ENCODE peak calls at places on chromosomes 12 and 14, in eight cellular contexts. X is IMR-90, Z is kidney, Q is GM23338, E is cardiac muscle cell, P is fibroblast of lung, F is A549, I is heart right ventricle. M is an unnamed sample.

GRCh38 chr14:31261859-31262739 is 54.5 kb upstream of the HECTD1 start:
- DNase-seq in X (peak), Z (no peak), Q (no peak), E (peak), P (peak), F (no peak), I (no peak), M (no peak)

GRCh38 chr14:74368026-74368425 is 19.8 kb downstream of the VRTN start:
- DNase-seq in X (no peak), Z (no peak), Q (no peak), E (no peak), P (no peak), F (no peak), I (no peak), M (no peak)

GRCh38 chr12:49413010-49413409 is 45.7 kb downstream of the SPATS2 start:
- DNase-seq in X (peak), Z (no peak), Q (no peak), E (peak), P (no peak), F (no peak), I (no peak), M (no peak)

GRCh38 chr12:97169922-97170321 is 262.9 kb downstream of the NEDD1 start:
- DNase-seq in X (no peak), Z (no peak), Q (no peak), E (no peak), P (no peak), F (no peak), I (no peak), M (no peak)

GRCh38 chr12:45259732-45260480 is 44.0 kb downstream of the ANO6 start:
- DNase-seq in X (peak), Z (no peak), Q (no peak), E (peak), P (peak), F (no peak), I (no peak), M (no peak)

GRCh38 chr14:90983560-90983959 is 76.9 kb downstream of the RPS6KA5 start:
- DNase-seq in X (no peak), Z (no peak), Q (no peak), E (no peak), P (no peak), F (no peak), I (no peak), M (no peak)

GRCh38 chr14:32998433-32998832 is 59.8 kb downstream of the NPAS3 start:
- DNase-seq in X (peak), Z (no peak), Q (peak), E (peak), P (peak), F (no peak), I (no peak), M (peak)

GRCh38 chr14:77085538-77085937 is 12.5 kb upstream of the CIPC start:
- DNase-seq in X (no peak), Z (no peak), Q (peak), E (no peak), P (no peak), F (no peak), I (no peak), M (no peak)

GRCh38 chr12:113109872-113110623 is 25.5 kb downstream of the RASAL1 start:
- DNase-seq in X (no peak), Z (peak), Q (no peak), E (no peak), P (no peak), F (no peak), I (no peak), M (no peak)

GRCh38 chr12:113112043-113112899 is 23.3 kb downstream of the RASAL1 start:
- DNase-seq in X (no peak), Z (peak), Q (no peak), E (peak), P (no peak), F (no peak), I (no peak), M (no peak)

GRCh38 chr12:113108308-113108707 is 27.3 kb downstream of the RASAL1 start:
- DNase-seq in X (no peak), Z (no peak), Q (no peak), E (no peak), P (no peak), F (no peak), I (no peak), M (no peak)

GRCh38 chr12:113111247-113111646 is 24.3 kb downstream of the RASAL1 start:
- DNase-seq in X (no peak), Z (no peak), Q (no peak), E (no peak), P (no peak), F (no peak), I (no peak), M (no peak)

GRCh38 chr12:113109360-113109759 is 26.2 kb downstream of the RASAL1 start:
- DNase-seq in X (no peak), Z (peak), Q (no peak), E (no peak), P (no peak), F (no peak), I (no peak), M (no peak)
- H3K27ac ChIP-seq in X (no peak), Z (no peak), Q (no peak), E (no peak), P (no peak), F (no peak), I (no peak), M (no peak)

GRCh38 chr14:86646688-86647687 is 1117.0 kb downstream of the FLRT2 start:
- DNase-seq in X (peak), Z (no peak), Q (peak), E (peak), P (peak), F (no peak), I (no peak), M (no peak)
- TF ChIP-seq CTCF in X (no peak), Z (no peak), Q (peak), E (no peak), P (peak), F (no peak), I (no peak), M (peak)

GRCh38 chr14:99790201-99790977 is 2.8 kb upstream of the EML1 start:
- DNase-seq in X (no peak), Z (no peak), Q (no peak), E (no peak), P (no peak), F (no peak), I (no peak), M (no peak)
- H3K27ac ChIP-seq in X (no peak), Z (no peak), Q (no peak), E (no peak), P (no peak), F (no peak), I (no peak), M (no peak)

GRCh38 chr14:55942826-55943225 is 175.4 kb upstream of the PELI2 start:
- DNase-seq in X (no peak), Z (no peak), Q (peak), E (no peak), P (no peak), F (no peak), I (no peak), M (no peak)
- TF ChIP-seq CTCF in X (no peak), Z (no peak), Q (no peak), E (no peak), P (no peak), F (no peak), I (no peak), M (no peak)

GRCh38 chr12:110543965-110544364 is 39.2 kb downstream of the PPTC7 start:
- DNase-seq in X (no peak), Z (no peak), Q (no peak), E (no peak), P (no peak), F (no peak), I (no peak), M (no peak)
- H3K27ac ChIP-seq in X (peak), Z (peak), Q (no peak), E (peak), P (no peak), F (peak), I (peak), M (no peak)

GRCh38 chr14:41380017-41380416 is 226.7 kb upstream of the LRFN5 start:
- DNase-seq in X (no peak), Z (no peak), Q (no peak), E (no peak), P (no peak), F (no peak), I (no peak), M (no peak)
- TF ChIP-seq CTCF in X (no peak), Z (no peak), Q (no peak), E (no peak), P (no peak), F (no peak), I (no peak), M (no peak)

GRCh38 chr12:126202138-126202537 is 1136.9 kb downstream of the AACS start:
- DNase-seq in X (no peak), Z (no peak), Q (no peak), E (no peak), P (no peak), F (no peak), I (no peak), M (no peak)

GRCh38 chr12:126196263-126196662 is 1131.0 kb downstream of the AACS start:
- DNase-seq in X (no peak), Z (no peak), Q (no peak), E (no peak), P (no peak), F (no peak), I (no peak), M (no peak)

GRCh38 chr12:126204326-126204725 is 1139.1 kb downstream of the AACS start:
- DNase-seq in X (no peak), Z (no peak), Q (no peak), E (no peak), P (no peak), F (no peak), I (no peak), M (no peak)

GRCh38 chr12:126198516-126198915 is 1133.3 kb downstream of the AACS start:
- DNase-seq in X (no peak), Z (no peak), Q (no peak), E (no peak), P (no peak), F (no peak), I (no peak), M (no peak)

GRCh38 chr12:126198966-126199692 is 1133.9 kb downstream of the AACS start:
- DNase-seq in X (no peak), Z (no peak), Q (no peak), E (no peak), P (peak), F (no peak), I (no peak), M (no peak)
- H3K27ac ChIP-seq in X (no peak), Z (no peak), Q (no peak), E (no peak), P (no peak), F (no peak), I (no peak), M (no peak)

GRCh38 chr12:13186292-13186691 is 10.2 kb upstream of the EMP1 start:
- DNase-seq in X (no peak), Z (no peak), Q (no peak), E (no peak), P (no peak), F (no peak), I (no peak), M (no peak)

GRCh38 chr12:13182881-13183280 is 13.6 kb upstream of the EMP1 start:
- DNase-seq in X (no peak), Z (no peak), Q (no peak), E (no peak), P (no peak), F (no peak), I (no peak), M (no peak)

GRCh38 chr12:13187399-13187798 is 9.1 kb upstream of the EMP1 start:
- DNase-seq in X (peak), Z (no peak), Q (no peak), E (no peak), P (peak), F (peak), I (no peak), M (no peak)

GRCh38 chr12:13181375-13182070 is 15.0 kb upstream of the EMP1 start:
- DNase-seq in X (no peak), Z (no peak), Q (no peak), E (no peak), P (no peak), F (no peak), I (no peak), M (no peak)

DNA sequence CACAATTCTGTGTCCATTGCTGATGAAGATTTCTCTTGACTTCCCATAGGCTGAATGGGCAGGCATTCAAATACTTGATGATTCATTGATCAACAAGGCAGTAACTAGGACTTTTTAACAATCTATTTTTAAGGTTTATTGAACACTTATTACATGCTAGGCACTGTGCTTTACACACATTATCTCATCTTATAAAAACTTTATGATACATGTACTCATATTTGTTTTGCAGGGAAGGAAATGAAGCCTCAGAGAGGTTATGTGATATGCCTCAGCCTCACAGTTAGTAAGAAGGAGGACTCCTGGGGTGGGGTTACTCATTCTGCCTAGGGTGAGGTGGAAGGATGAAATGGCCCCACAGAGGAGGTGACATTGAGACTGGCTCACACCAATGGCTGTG is 12.9 kb upstream of the EMP1 start:
- DNase-seq in X (peak), Z (no peak), Q (no peak), E (no peak), P (no peak), F (no peak), I (no peak), M (no peak)
- TF ChIP-seq CTCF in X (no peak), Z (no peak), Q (no peak), E (no peak), P (no peak), F (no peak), I (no peak), M (no peak)

DNA sequence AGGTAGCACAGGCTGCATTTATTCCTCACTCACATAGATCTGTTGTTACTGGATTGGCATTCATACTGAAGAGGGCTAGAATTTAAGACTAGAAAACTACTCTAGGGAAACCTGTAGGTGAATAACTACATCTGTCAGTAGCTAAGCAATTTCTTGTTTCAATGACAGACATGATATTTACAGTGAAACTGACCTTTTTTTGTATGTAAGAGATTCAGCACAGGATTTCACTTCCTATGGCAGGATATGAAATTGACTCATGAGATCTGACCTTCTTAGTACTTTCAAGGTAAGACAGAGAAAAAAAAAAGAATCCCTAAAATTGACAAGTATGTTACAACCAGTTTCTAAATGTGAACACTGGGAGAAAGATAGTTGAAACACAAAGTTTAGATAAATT is 189.8 kb upstream of the SLC16A7 start:
- DNase-seq in X (no peak), Z (no peak), Q (no peak), E (no peak), P (no peak), F (no peak), I (no peak), M (no peak)
- H3K27ac ChIP-seq in X (no peak), Z (no peak), Q (no peak), E (no peak), P (no peak), F (no peak), I (no peak), M (no peak)

DNA sequence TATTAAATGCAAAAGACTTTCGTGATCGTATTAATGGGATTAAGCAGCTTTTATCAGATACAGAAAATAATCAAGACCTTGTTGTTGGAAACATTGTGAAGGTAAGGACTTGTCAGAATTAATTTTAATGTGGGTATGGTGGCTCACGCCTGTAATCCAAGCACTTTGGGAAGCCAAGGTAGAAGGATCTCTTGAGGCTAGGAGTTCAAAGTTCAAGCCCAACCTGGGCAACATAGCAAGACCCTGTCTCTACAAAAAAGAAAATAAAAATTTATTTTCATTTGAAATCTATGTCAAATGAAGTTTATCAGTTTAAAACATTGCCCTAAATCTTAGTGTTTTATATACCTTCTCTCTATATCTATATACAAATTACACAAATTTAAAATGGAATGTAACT is 17.2 kb upstream of the PRPF39 start:
- DNase-seq in X (no peak), Z (no peak), Q (no peak), E (no peak), P (no peak), F (no peak), I (no peak), M (no peak)
- TF ChIP-seq CTCF in X (no peak), Z (no peak), Q (no peak), E (no peak), P (no peak), F (no peak), I (no peak), M (no peak)